ENCODE peak calls at places on chromosomes 3 and 15, in six cellular contexts. X is GM12878, D is A549, C is HepG2, B is endothelial cell of umbilical vein, U is K562. Q is an unnamed sample.

GRCh38 chr15:101807345-101807945 is 4.1 kb downstream of the OR4F6 start:
- DNase-seq in X (no peak), D (no peak), C (no peak), B (no peak), U (no peak), Q (no peak)

GRCh38 chr3:139893264-139893962 is 41.6 kb upstream of the CLSTN2 start:
- DNase-seq in X (no peak), D (no peak), C (no peak), B (no peak), U (no peak), Q (no peak)

GRCh38 chr15:71716990-71717389 is 93.4 kb upstream of the NR2E3 start:
- DNase-seq in X (no peak), D (no peak), C (no peak), B (peak; percentile 14), U (no peak), Q (no peak)

GRCh38 chr15:71387825-71388224 is 272.6 kb downstream of the THSD4 start:
- DNase-seq in X (no peak), D (no peak), C (no peak), B (no peak), U (no peak), Q (no peak)

GRCh38 chr3:58217209-58217811 is 6.5 kb upstream of the DNASE1L3 start:
- DNase-seq in X (no peak), D (peak; percentile 92), C (peak; percentile 84), B (peak; percentile 77), U (no peak), Q (peak; percentile 76)

GRCh38 chr15:76181705-76182107 is 121.9 kb downstream of the TMEM266 start:
- DNase-seq in X (peak; percentile 78), D (no peak), C (no peak), B (no peak), U (no peak), Q (no peak)

GRCh38 chr3:160808838-160809237 is 52.8 kb downstream of the PPM1L start:
- DNase-seq in X (no peak), D (no peak), C (no peak), B (no peak), U (no peak), Q (no peak)

GRCh38 chr15:99102332-99103235 is 2.3 kb upstream of the SYNM start:
- DNase-seq in X (no peak), D (no peak), C (no peak), B (no peak), U (no peak), Q (no peak)

GRCh38 chr15:56523521-56523920 is 58.6 kb upstream of the MNS1 start:
- DNase-seq in X (no peak), D (no peak), C (no peak), B (no peak), U (no peak), Q (no peak)

GRCh38 chr3:140432176-140432753 is 245.6 kb upstream of the TRIM42 start:
- DNase-seq in X (no peak), D (no peak), C (no peak), B (peak; percentile 71), U (no peak), Q (no peak)

GRCh38 chr3:25897019-25897418 is 107.1 kb downstream of the OXSM start:
- DNase-seq in X (no peak), D (peak; percentile 59), C (peak; percentile 20), B (peak; percentile 3), U (peak; percentile 55), Q (peak; percentile 48)

GRCh38 chr15:23504003-23504402 is 57.0 kb upstream of the GOLGA6L2 start:
- DNase-seq in X (no peak), D (no peak), C (no peak), B (no peak), U (no peak), Q (no peak)

GRCh38 chr3:68249265-68249664 is 594.9 kb upstream of the SUCLG2 start:
- DNase-seq in X (no peak), D (no peak), C (no peak), B (no peak), U (no peak), Q (no peak)

GRCh38 chr3:187719628-187720336 is 17.4 kb upstream of the RTP2 start:
- DNase-seq in X (no peak), D (no peak), C (peak; percentile 84), B (no peak), U (no peak), Q (no peak)

DNA sequence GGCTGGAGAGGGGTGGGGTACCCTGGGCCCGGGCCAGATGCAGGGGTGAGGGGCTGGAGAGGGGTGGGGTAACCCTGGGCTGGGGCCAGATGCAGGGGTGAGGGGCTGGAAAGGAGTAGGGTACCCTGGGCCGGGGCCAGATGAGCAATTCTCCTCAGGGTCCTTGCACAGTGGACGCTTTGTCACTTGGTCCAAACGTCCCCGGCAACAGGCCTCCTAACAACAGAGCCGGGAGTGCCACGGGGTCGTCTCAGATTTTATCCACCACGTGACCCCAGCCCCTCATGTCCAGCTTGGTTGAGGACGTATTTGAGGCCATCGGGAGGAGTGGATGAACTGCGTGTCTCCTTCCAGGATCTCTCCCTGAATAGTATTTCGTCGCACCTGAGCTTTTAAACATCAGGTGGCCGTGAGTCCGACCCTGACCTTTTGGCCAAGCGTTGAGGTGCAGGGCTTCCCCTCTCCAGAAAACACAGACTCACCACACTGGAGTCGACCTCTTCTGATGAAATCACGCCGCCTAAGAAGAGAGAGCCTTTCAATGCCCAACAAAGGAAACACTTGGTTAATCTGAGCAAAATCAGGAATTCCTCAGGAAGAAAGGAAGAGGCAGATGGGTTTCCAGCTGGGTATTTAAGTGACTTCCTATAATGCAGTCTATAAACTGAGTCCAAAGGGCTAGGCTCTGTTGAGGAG is 12.8 kb upstream of the LRRC15 start:
- DNase-seq in X (no peak), D (no peak), C (no peak), B (no peak), U (no peak), Q (no peak)
- TF ChIP-seq MYC in X (no peak), D (no peak), C (no peak), B (no peak), U (no peak), Q (no peak)

DNA sequence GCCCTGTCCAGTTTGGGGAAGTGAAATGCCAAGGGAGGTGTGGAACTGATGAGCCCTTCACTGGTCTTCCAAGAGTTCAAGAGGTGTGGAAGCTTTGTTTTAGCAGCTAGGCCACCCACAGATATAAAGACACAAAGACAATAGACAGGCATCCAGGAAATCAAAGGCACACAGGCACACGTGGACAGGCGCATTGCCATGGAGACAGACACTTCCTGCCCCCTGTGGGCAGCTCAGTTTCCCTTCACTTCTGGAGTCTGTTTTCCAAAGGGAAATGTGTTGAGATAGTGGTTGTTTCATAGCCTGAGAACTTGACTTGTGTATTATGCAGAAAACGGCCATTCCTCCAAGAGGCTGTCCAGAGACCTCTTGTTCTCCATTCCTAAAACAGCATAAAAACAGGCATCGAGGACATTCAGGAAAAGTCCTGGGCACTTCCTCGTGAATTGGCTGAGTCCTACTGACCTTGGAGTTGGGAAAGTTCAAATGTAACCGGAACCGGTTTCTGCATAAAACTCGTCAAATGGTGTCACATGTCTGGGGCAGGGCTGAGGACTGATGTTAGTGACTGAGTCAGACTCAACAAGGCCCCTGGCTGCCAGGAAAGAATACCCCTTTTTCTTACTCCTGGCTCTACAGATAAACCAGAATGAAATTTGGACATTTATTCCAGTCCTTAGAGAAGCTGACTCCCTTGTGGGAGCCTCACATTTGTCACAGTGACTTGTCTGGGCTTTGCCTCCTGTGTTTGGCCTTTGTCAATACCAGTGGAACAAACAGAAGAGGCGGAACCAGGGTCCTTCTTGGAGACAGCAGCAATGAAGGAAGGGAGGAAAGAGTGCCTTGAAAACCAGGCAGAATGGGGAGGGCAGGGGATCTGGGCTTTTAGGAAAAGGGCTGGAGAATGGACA is 1.3 kb downstream of the ALPK3 start:
- DNase-seq in X (no peak), D (peak; percentile 43), C (peak; percentile 74), B (peak; percentile 91), U (no peak), Q (no peak)
- TF ChIP-seq MYC in X (no peak), D (no peak), C (peak; percentile 24), B (peak; percentile 90), U (no peak), Q (no peak)

GRCh38 chr3:142022381-142022780 is 127.0 kb downstream of the TFDP2 start:
- DNase-seq in X (peak; percentile 45), D (peak; percentile 8), C (no peak), B (peak; percentile 6), U (peak; percentile 37), Q (peak; percentile 32)
- TF ChIP-seq MYC in X (no peak), D (no peak), C (no peak), B (no peak), U (peak; percentile 50), Q (no peak)

GRCh38 chr15:52527898-52528464 is 699 bp downstream of the MYO5A start:
- DNase-seq in X (no peak), D (peak; percentile 34), C (no peak), B (peak; percentile 57), U (no peak), Q (no peak)
- TF ChIP-seq MYC in X (no peak), D (no peak), C (no peak), B (no peak), U (no peak), Q (no peak)

GRCh38 chr15:65578904-65579728 is 31.8 kb downstream of the INTS14 start:
- DNase-seq in X (no peak), D (no peak), C (no peak), B (peak; percentile 23), U (no peak), Q (no peak)

GRCh38 chr15:65580287-65580686 is 30.6 kb downstream of the INTS14 start:
- DNase-seq in X (no peak), D (peak; percentile 46), C (peak; percentile 21), B (no peak), U (no peak), Q (no peak)

GRCh38 chr15:65579762-65580161 is 31.2 kb downstream of the INTS14 start:
- DNase-seq in X (no peak), D (no peak), C (no peak), B (no peak), U (no peak), Q (no peak)

GRCh38 chr15:65576669-65577068 is 34.3 kb downstream of the INTS14 start:
- DNase-seq in X (no peak), D (no peak), C (no peak), B (peak; percentile 70), U (no peak), Q (no peak)

GRCh38 chr15:65577129-65577996 is 33.6 kb downstream of the INTS14 start:
- DNase-seq in X (no peak), D (no peak), C (no peak), B (no peak), U (no peak), Q (peak; percentile 7)
- TF ChIP-seq MYC in X (no peak), D (no peak), C (no peak), B (no peak), U (no peak), Q (no peak)

DNA sequence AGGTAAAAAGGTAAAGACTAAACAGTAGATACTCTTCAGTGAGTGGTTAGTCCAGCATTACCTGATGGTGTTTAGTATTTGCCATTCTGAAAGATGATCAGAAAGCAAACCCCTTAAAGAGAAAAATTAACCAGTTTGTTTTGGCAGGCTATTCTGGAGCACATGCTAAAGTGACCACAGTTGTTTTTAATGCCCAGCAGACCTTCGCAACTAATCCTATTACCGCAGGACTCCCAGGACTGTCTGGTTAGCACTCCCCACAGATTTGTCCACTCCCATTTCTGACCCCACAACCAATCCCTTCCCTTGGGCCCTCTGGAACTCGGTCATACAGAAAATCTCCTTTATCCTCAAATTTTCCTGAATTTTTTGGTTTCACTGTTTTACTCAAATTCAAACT is 104.2 kb downstream of the RBMS3 start:
- DNase-seq in X (no peak), D (no peak), C (no peak), B (no peak), U (no peak), Q (no peak)
- TF ChIP-seq MYC in X (no peak), D (no peak), C (no peak), B (no peak), U (no peak), Q (no peak)

Q was measured in NB4.